ENCODE peak calls at places on chromosomes 16 and 17, in five cellular contexts. N is HCT116, L is GM23248, B is PC-3, J is SK-N-SH. G is an unnamed sample.

GRCh38 chr17:57548421-57549385 is 196.4 kb downstream of the CCDC182 start:
- DNase-seq in N (no peak), L (no peak), B (no peak), J (no peak), G (no peak)

GRCh38 chr16:31331141-31331764 is 23.7 kb upstream of the ITGAX start:
- DNase-seq in N (no peak), L (no peak), B (no peak), J (no peak), G (peak; percentile 72)

GRCh38 chr16:81107506-81107905 is 11.3 kb upstream of the GCSH start:
- DNase-seq in N (no peak), L (no peak), B (no peak), J (no peak), G (no peak)

GRCh38 chr17:18002171-18002570 is 29.5 kb downstream of the DRC3 start:
- DNase-seq in N (no peak), L (peak; percentile 55), B (no peak), J (no peak), G (no peak)

GRCh38 chr17:11980813-11981212 is 16.5 kb downstream of the ZNF18 start:
- DNase-seq in N (no peak), L (peak; percentile 26), B (peak; percentile 41), J (no peak), G (no peak)

GRCh38 chr17:8126306-8127066 is 2.6 kb upstream of the HES7 start:
- DNase-seq in N (no peak), L (peak; percentile 67), B (peak; percentile 37), J (peak; percentile 84), G (peak; percentile 81)

GRCh38 chr16:25210758-25211157 is 6.0 kb upstream of the AQP8 start:
- DNase-seq in N (no peak), L (peak; percentile 63), B (peak; percentile 50), J (no peak), G (no peak)

GRCh38 chr17:8318010-8318409 is 8.0 kb downstream of the ARHGEF15 start:
- DNase-seq in N (no peak), L (no peak), B (no peak), J (no peak), G (no peak)

GRCh38 chr17:7587831-7588230 is 2.1 kb downstream of the SOX15 start:
- DNase-seq in N (no peak), L (no peak), B (peak; percentile 45), J (no peak), G (no peak)

GRCh38 chr16:27785307-27785678 is 235.3 kb downstream of the KATNIP start:
- DNase-seq in N (no peak), L (no peak), B (no peak), J (no peak), G (no peak)

DNA sequence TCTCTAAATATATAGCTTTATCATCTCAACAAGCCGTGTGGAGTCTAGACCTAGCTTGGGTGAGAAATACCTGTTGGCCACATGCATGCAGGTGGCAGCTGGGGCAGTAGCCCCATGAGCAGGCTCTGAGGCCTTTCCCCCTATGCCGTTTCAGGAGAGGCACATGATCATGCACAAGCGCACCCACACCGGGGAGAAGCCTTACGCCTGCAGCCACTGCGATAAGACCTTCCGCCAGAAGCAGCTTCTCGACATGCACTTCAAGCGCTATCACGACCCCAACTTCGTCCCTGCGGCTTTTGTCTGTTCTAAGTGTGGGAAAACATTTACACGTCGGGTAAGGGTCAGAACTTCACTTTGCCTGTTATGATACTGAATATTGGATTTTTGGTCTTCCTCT is 16.7 kb upstream of the CARMIL2 start:
- DNase-seq in N (no peak), L (no peak), B (no peak), J (no peak), G (no peak)
- TF ChIP-seq EZH2phosphoT487 in N (no peak), L (no peak), B (no peak), J (no peak), G (no peak)

GRCh38 chr17:74871329-74872076 is 1.3 kb downstream of the FDXR start:
- DNase-seq in N (no peak), L (no peak), B (no peak), J (no peak), G (no peak)
- H3K9ac ChIP-seq in N (peak overlapping the region; percentile 90), L (no peak overlapping the region), B (no peak overlapping the region), J (peak overlapping the region; percentile 74), G (no peak overlapping the region)

GRCh38 chr16:73056383-73056782 is 8.5 kb upstream of the ZFHX3 start:
- DNase-seq in N (no peak), L (no peak), B (no peak), J (no peak), G (no peak)

GRCh38 chr16:73053379-73054130 is 5.6 kb upstream of the ZFHX3 start:
- DNase-seq in N (peak; percentile 55), L (no peak), B (peak; percentile 78), J (peak; percentile 52), G (no peak)

GRCh38 chr16:73053038-73053378 is 5.1 kb upstream of the ZFHX3 start:
- DNase-seq in N (no peak), L (no peak), B (no peak), J (no peak), G (no peak)

GRCh38 chr16:73054131-73054496 is 6.2 kb upstream of the ZFHX3 start:
- DNase-seq in N (no peak), L (no peak), B (no peak), J (peak; percentile 72), G (no peak)

GRCh38 chr16:73054732-73055481 is 7.0 kb upstream of the ZFHX3 start:
- DNase-seq in N (no peak), L (peak; percentile 58), B (peak; percentile 77), J (peak; percentile 45), G (no peak)
- H3K4me1 ChIP-seq in N (peaks cover 44% of the 10 kb centered on the region), L (peaks cover 34% of the 10 kb centered on the region), B (peaks cover 64% of the 10 kb centered on the region), J (peaks cover 44% of the 10 kb centered on the region), G (peaks cover 63% of the 10 kb centered on the region)

GRCh38 chr17:6374761-6375312 is 60.1 kb downstream of the AIPL1 start:
- DNase-seq in N (peak; percentile 57), L (peak; percentile 39), B (peak; percentile 83), J (no peak), G (peak; percentile 67)
- TF ChIP-seq EZH2phosphoT487 in N (no peak), L (no peak), B (no peak), J (no peak), G (no peak)